ENCODE peak calls at places on chromosomes 1 and 21, in eight cellular contexts. M is PC-3; H is psoas muscle; Z is bronchial epithelial cell; K is fibroblast of mammary gland; B is CD8-positive, alpha-beta T cell; G is endodermal cell; E is right atrium auricular region. J is an unnamed sample.

GRCh38 chr1:173175514-173176146 is 31.5 kb downstream of the TNFSF4 start:
- DNase-seq in M (peak), H (no peak), Z (peak), K (peak), B (no peak), G (no peak), E (no peak), J (no peak)

GRCh38 chr1:72439036-72439435 is 156.7 kb upstream of the NEGR1 start:
- DNase-seq in M (peak), H (no peak), Z (peak), K (peak), B (no peak), G (no peak), E (no peak), J (no peak)

GRCh38 chr1:214427871-214428277 is 123.5 kb downstream of the PTPN14 start:
- DNase-seq in M (peak), H (no peak), Z (peak), K (peak), B (peak), G (no peak), E (no peak), J (no peak)

GRCh38 chr1:32892368-32893197 is 6.3 kb downstream of the HPCA start:
- DNase-seq in M (no peak), H (no peak), Z (no peak), K (peak), B (no peak), G (peak), E (no peak), J (no peak)

GRCh38 chr1:5856246-5856815 is 135.9 kb downstream of the NPHP4 start:
- DNase-seq in M (peak), H (no peak), Z (peak), K (no peak), B (no peak), G (peak), E (no peak), J (no peak)

GRCh38 chr1:87045757-87046422 is 131.5 kb downstream of the HS2ST1 start:
- DNase-seq in M (no peak), H (no peak), Z (no peak), K (peak), B (peak), G (no peak), E (no peak), J (no peak)

GRCh38 chr1:228372183-228373003 is 34.2 kb downstream of the TRIM11 start:
- DNase-seq in M (peak), H (peak), Z (peak), K (no peak), B (no peak), G (no peak), E (no peak), J (peak)

GRCh38 chr21:33976082-33976979 is 60.7 kb upstream of the ATP5PO start:
- DNase-seq in M (peak), H (peak), Z (peak), K (peak), B (peak), G (no peak), E (no peak), J (no peak)

GRCh38 chr1:246971322-246971721 is 36.5 kb downstream of the ZNF695 start:
- DNase-seq in M (peak), H (peak), Z (no peak), K (peak), B (no peak), G (peak), E (no peak), J (peak)

GRCh38 chr1:156641761-156642264 is at the start of gene BCAN:
- DNase-seq in M (no peak), H (peak), Z (no peak), K (no peak), B (no peak), G (peak), E (no peak), J (no peak)

GRCh38 chr1:34988147-34988546 is 3.0 kb upstream of the TMEM35B start:
- DNase-seq in M (no peak), H (no peak), Z (no peak), K (no peak), B (no peak), G (no peak), E (no peak), J (no peak)

GRCh38 chr1:119332626-119333025 is 36.0 kb upstream of the HAO2 start:
- DNase-seq in M (no peak), H (no peak), Z (no peak), K (no peak), B (no peak), G (peak), E (no peak), J (no peak)

GRCh38 chr1:115837762-115838421 is 3.0 kb downstream of the NHLH2 start:
- DNase-seq in M (no peak), H (no peak), Z (no peak), K (no peak), B (no peak), G (peak), E (no peak), J (peak)

GRCh38 chr1:185539277-185539943 is 194.8 kb upstream of the HMCN1 start:
- DNase-seq in M (no peak), H (no peak), Z (no peak), K (no peak), B (no peak), G (no peak), E (no peak), J (no peak)

GRCh38 chr21:37582613-37583012 is 216.0 kb downstream of the DYRK1A start:
- DNase-seq in M (peak), H (no peak), Z (no peak), K (peak), B (no peak), G (peak), E (no peak), J (no peak)

GRCh38 chr1:94629259-94630181 is 88.0 kb upstream of the F3 start:
- DNase-seq in M (no peak), H (no peak), Z (no peak), K (no peak), B (no peak), G (no peak), E (peak), J (no peak)

GRCh38 chr21:26948194-26948593 is 18.7 kb downstream of the ADAMTS5 start:
- DNase-seq in M (no peak), H (no peak), Z (no peak), K (peak), B (no peak), G (no peak), E (no peak), J (no peak)

GRCh38 chr1:212461916-212462660 is 29.4 kb downstream of the NENF start:
- DNase-seq in M (no peak), H (no peak), Z (no peak), K (no peak), B (no peak), G (no peak), E (no peak), J (no peak)

GRCh38 chr1:61979729-61980128 is 214.9 kb upstream of the L1TD1 start:
- DNase-seq in M (no peak), H (no peak), Z (no peak), K (no peak), B (no peak), G (no peak), E (no peak), J (no peak)

GRCh38 chr1:156508205-156508954 is 7.8 kb upstream of the MEF2D start:
- DNase-seq in M (no peak), H (peak), Z (no peak), K (peak), B (no peak), G (no peak), E (peak), J (peak)

GRCh38 chr1:70038025-70038424 is 167.4 kb downstream of the LRRC40 start:
- DNase-seq in M (peak), H (no peak), Z (peak), K (peak), B (no peak), G (no peak), E (no peak), J (no peak)
- H3K4me3 ChIP-seq in M (no peak), H (no peak), Z (no peak), K (no peak), B (no peak), G (no peak), E (no peak), J (no peak)

GRCh38 chr1:95953005-95953404 is 719.0 kb downstream of the RWDD3 start:
- DNase-seq in M (peak), H (no peak), Z (no peak), K (peak), B (no peak), G (peak), E (no peak), J (no peak)

GRCh38 chr1:95956215-95956614 is 722.2 kb downstream of the RWDD3 start:
- DNase-seq in M (no peak), H (no peak), Z (no peak), K (no peak), B (no peak), G (no peak), E (no peak), J (no peak)

GRCh38 chr1:95953668-95954067 is 719.7 kb downstream of the RWDD3 start:
- DNase-seq in M (no peak), H (no peak), Z (no peak), K (no peak), B (no peak), G (no peak), E (no peak), J (no peak)

DNA sequence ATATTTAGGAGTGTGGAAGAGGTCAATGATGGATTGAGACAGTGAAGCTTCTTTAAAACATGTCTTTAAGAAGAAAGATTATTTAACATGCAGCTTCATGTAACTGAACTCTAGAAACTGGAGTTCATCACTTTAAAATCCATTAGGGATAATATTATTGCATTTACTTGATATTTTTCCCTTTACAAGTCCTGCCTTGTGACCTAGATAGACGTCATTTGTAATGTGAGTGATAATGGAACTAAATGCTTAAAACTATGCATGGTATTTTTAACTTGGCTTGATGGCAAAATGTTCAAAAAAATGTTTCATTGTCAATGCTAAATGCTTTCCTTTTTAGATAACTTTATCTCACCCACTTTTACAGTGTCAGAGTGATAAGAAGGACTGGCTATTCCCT is 723.7 kb downstream of the RWDD3 start:
- DNase-seq in M (no peak), H (no peak), Z (no peak), K (no peak), B (no peak), G (no peak), E (no peak), J (no peak)
- H3K4me3 ChIP-seq in M (no peak), H (no peak), Z (no peak), K (no peak), B (no peak), G (peak), E (no peak), J (no peak)

DNA sequence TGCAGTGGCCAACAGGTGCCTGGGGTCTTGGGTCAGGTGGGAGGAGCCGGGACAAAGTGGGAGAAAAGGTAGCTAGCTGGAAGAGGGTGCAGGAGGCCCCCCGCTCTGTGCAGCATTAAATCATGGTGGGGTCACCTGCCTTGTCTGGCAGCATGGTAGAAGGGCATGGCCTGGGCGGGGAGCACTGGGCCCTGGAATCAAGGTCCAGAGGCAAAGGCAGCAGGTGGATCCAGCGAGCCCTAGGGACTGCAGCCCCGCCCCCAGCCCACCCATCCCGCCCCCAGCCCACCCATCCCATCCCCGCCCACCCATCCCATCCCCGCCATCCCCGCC is 16.7 kb upstream of the TTLL10 start:
- DNase-seq in M (no peak), H (no peak), Z (no peak), K (no peak), B (no peak), G (no peak), E (no peak), J (no peak)
- H3K4me3 ChIP-seq in M (no peak), H (no peak), Z (no peak), K (no peak), B (no peak), G (no peak), E (no peak), J (no peak)

GRCh38 chr1:217027403-217028080 is 304.3 kb upstream of the ESRRG start:
- DNase-seq in M (peak), H (no peak), Z (peak), K (no peak), B (no peak), G (no peak), E (no peak), J (no peak)
- H3K4me3 ChIP-seq in M (no peak), H (no peak), Z (no peak), K (no peak), B (no peak), G (no peak), E (no peak), J (no peak)

J was measured in left lung.